ENCODE peak calls at places on chromosomes 1 and 21, in five cellular contexts. H is naive thymus-derived CD4-positive, alpha-beta T cell; I is neural progenitor cell; R is MM.1S; J is sigmoid colon. Y is an unnamed sample.

GRCh38 chr21:37509802-37510393 is 143.3 kb downstream of the DYRK1A start:
- DNase-seq in H (no peak), I (no peak), R (no peak), J (no peak), Y (no peak)

GRCh38 chr1:234866007-234866866 is 256.3 kb upstream of the IRF2BP2 start:
- DNase-seq in H (no peak), I (no peak), R (no peak), J (peak; percentile 86), Y (no peak)

GRCh38 chr1:87521446-87521845 is 192.8 kb downstream of the LMO4 start:
- DNase-seq in H (no peak), I (no peak), R (no peak), J (no peak), Y (no peak)

GRCh38 chr1:15546641-15547040 is 20.0 kb downstream of the DNAJC16 start:
- DNase-seq in H (no peak), I (no peak), R (no peak), J (no peak), Y (no peak)

GRCh38 chr1:89912073-89912472 is 82.8 kb upstream of the ZNF326 start:
- DNase-seq in H (no peak), I (no peak), R (no peak), J (no peak), Y (no peak)

GRCh38 chr1:155598842-155599331 is 11.1 kb upstream of the MSTO1 start:
- DNase-seq in H (peak; percentile 41), I (peak; percentile 73), R (no peak), J (no peak), Y (peak; percentile 50)

GRCh38 chr1:175978476-175978875 is 228.6 kb downstream of the COP1 start:
- DNase-seq in H (no peak), I (peak; percentile 3), R (no peak), J (no peak), Y (no peak)

GRCh38 chr1:181626252-181626938 is 143.1 kb downstream of the CACNA1E start:
- DNase-seq in H (no peak), I (no peak), R (no peak), J (no peak), Y (no peak)

GRCh38 chr1:94807742-94808491 is 12.2 kb upstream of the SLC44A3 start:
- DNase-seq in H (no peak), I (no peak), R (no peak), J (no peak), Y (no peak)

GRCh38 chr21:27693376-27693775 is 726.5 kb upstream of the ADAMTS5 start:
- DNase-seq in H (no peak), I (no peak), R (no peak), J (no peak), Y (no peak)

GRCh38 chr1:203001986-203002385 is 5.2 kb upstream of the TMEM183A start:
- DNase-seq in H (no peak), I (no peak), R (no peak), J (no peak), Y (no peak)

GRCh38 chr1:56437959-56438358 is 141.4 kb downstream of the PLPP3 start:
- DNase-seq in H (no peak), I (no peak), R (no peak), J (no peak), Y (no peak)

GRCh38 chr1:201639391-201639790 is 100.5 kb downstream of the NAV1 start:
- DNase-seq in H (no peak), I (no peak), R (no peak), J (no peak), Y (no peak)

GRCh38 chr1:33443705-33444180 is 12.8 kb upstream of the PHC2 start:
- DNase-seq in H (no peak), I (no peak), R (no peak), J (peak; percentile 76), Y (no peak)

GRCh38 chr1:212669102-212669501 is 30.5 kb downstream of the BATF3 start:
- DNase-seq in H (no peak), I (peak; percentile 56), R (peak; percentile 31), J (no peak), Y (peak; percentile 6)

GRCh38 chr1:25991937-25992688 is 5.8 kb downstream of the PAFAH2 start:
- DNase-seq in H (no peak), I (no peak), R (no peak), J (no peak), Y (no peak)

GRCh38 chr1:15370781-15371467 is 38.8 kb upstream of the EFHD2 start:
- DNase-seq in H (no peak), I (no peak), R (no peak), J (peak; percentile 80), Y (no peak)

GRCh38 chr1:48775817-48776399 is 783 bp downstream of the BEND5 start:
- DNase-seq in H (peak; percentile 6), I (no peak), R (no peak), J (no peak), Y (no peak)
- H3K4me3 ChIP-seq in H (peak overlapping the region; percentile 83), I (peak overlapping the region; percentile 97), R (no peak overlapping the region), J (peak overlapping the region; percentile 85), Y (peak overlapping the region; percentile 51)

GRCh38 chr1:30600706-30601105 is 122.7 kb downstream of the MATN1 start:
- DNase-seq in H (no peak), I (peak; percentile 19), R (no peak), J (no peak), Y (no peak)

GRCh38 chr1:30598571-30599114 is 124.7 kb downstream of the MATN1 start:
- DNase-seq in H (no peak), I (no peak), R (no peak), J (no peak), Y (no peak)

GRCh38 chr1:30601316-30602085 is 121.9 kb downstream of the MATN1 start:
- DNase-seq in H (no peak), I (peak; percentile 43), R (no peak), J (no peak), Y (no peak)

GRCh38 chr1:30599721-30600120 is 123.7 kb downstream of the MATN1 start:
- DNase-seq in H (no peak), I (no peak), R (no peak), J (peak; percentile 73), Y (no peak)

DNA sequence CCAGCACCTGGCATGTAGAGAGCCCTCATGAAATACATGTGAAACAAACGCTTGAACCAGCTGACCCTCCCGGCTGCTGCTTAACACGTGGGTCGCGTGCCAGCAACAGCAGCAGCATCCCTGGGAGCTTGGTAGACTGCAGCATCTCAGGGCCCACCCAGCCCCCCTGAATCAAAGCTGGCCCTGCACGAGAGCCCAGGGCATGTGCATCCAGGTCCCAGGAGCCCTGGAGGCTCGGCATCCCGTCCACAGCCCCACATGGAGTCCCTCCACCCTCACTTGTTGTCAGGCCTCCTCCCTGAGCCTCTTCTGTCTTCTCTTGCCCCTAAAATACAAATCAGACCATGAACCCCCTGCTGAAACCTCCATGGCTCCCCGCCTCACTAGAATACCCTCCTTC is 123.1 kb downstream of the MATN1 start:
- DNase-seq in H (no peak), I (no peak), R (no peak), J (no peak), Y (no peak)
- H3K27me3 ChIP-seq in H (no peaks in the 10 kb centered on the region), I (peaks cover 5% of the 10 kb centered on the region), R (peaks cover 96% of the 10 kb centered on the region), J (no peaks in the 10 kb centered on the region), Y (peaks cover 8% of the 10 kb centered on the region)

DNA sequence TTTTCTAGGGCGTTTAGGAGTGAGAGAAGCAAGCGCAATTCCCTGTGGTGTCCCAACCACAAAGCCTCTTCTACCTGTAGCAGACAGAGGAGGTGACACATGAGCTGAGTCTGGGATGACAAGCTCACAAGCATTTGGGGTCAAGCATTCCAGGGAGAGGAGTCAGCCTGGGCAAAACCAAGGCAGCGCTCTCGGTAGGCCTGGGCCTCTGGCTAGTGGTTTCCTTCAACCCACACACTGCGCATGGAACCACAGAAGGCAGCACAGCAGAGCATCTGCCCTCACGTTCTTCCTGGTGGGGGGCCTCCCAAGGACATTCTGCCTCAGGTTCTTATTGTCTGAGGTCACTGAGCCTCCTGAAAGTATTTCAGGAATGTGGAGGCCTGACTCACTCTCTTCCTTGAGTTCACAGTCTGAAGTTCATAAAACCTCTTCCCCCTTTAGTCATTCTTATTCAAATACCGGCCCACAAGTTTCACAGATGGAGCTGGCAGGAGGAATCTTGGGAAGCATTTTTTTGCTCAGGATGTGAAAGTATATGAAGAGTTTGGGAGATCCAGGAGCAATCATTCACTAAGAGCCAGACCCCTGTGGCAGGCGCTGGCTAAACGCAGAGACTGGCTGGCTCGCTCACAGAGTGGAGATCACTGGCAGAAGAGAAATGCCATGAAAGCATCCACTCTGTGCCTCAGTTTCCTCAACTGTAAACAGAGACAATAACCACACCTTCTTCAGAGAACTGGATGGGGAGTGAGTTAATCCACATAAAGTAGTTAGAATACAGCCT is 26.8 kb downstream of the CCN1 start:
- DNase-seq in H (no peak), I (peak; percentile 87), R (no peak), J (no peak), Y (peak; percentile 85)
- H3K4me3 ChIP-seq in H (no peak overlapping the region), I (no peak overlapping the region), R (no peak overlapping the region), J (no peak overlapping the region), Y (no peak overlapping the region)

DNA sequence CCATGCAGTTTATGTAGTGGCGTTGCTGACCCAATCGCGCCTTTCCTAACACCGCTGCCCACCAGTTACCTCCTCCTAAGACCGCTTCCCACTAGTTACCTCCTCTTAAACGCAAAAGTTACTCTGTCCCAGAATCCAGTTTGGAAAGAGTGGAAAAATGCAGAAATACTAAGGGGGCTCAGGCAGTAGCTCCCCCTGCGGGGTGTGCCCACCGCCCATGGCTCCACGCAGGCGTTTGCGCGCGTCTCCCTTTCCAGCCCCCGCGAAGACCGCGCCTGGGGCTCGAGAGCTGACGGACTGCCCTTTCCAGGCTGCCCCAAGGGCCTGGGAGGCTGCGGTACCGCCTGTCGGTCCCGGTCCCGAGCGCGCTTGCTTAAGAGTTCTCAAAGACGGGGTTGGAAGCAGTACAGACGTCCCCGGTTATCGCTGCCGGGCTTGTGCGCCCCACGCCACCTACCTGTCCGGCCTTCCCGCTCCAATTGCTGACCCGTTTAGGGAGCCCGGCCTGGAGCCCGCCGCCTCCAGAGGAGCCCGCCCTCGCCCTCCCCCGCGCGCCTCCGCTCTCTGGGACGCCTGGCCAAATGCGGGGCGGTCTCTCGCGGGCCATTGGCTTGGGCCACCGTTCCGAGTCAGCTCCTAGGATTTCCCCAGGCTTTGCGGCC is 414.1 kb upstream of the ESRRG start:
- DNase-seq in H (no peak), I (peak; percentile 55), R (no peak), J (no peak), Y (no peak)
- H3K27me3 ChIP-seq in H (no peaks in the 10 kb centered on the region), I (peaks cover 100% of the 10 kb centered on the region), R (peaks cover 8% of the 10 kb centered on the region), J (peaks cover 15% of the 10 kb centered on the region), Y (no peaks in the 10 kb centered on the region)

GRCh38 chr1:230292739-230293720 is 133.1 kb downstream of the PGBD5 start:
- DNase-seq in H (no peak), I (peak; percentile 36), R (no peak), J (peak; percentile 59), Y (no peak)
- H3K4me3 ChIP-seq in H (no peak overlapping the region), I (peak overlapping the region; percentile 30), R (no peak overlapping the region), J (no peak overlapping the region), Y (no peak overlapping the region)

DNA sequence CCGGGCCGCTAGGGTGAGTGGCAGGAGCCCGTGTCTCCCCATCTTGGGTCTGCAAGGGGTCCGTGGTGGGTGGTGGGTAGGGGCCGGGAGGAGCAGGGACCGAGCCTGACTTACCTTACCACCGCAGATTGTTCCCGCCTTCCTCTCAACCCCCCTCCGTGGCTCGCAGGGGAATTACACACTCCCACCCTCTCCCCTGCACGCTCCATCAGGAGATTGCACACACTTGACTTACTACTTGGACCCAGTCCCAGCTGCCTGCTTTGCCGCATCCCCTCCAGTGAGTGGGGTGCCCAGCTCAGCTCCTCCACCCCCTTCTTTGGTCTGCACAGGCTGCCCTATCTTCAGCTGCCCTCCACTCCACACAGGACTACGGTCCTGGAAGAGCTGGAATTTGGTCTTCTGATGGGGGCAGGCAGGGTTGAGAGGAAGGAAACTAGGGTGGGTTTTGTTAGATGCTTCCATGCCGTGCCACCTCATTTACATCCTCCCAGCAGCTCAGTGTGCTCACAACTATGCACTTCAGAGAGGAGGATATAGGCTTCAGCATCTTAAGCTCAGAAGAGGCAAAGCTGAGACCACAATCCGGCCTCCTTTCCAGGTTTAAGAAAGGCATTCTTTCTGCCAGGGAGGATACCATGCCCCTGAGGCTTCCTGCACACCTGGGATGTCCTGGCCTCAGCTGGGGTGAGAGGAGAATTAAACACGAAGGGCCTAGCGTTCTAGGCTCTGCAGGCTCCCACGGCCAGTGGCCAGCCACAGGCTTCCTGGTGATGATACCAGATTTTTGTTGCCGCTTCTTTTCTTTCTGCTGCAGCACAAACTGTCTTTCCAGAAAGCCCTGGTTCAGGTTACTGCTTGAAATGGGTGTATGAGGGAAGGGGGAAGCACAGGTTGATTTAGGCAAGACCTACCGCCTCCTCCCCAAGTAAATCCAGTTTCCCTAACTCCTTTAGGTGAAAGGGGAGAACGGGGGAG is 2.3 kb downstream of the KCNC4 start:
- DNase-seq in H (peak; percentile 17), I (peak; percentile 44), R (no peak), J (no peak), Y (no peak)
- H3K27me3 ChIP-seq in H (no peaks in the 10 kb centered on the region), I (peaks cover 45% of the 10 kb centered on the region), R (no peaks in the 10 kb centered on the region), J (no peaks in the 10 kb centered on the region), Y (no peaks in the 10 kb centered on the region)